ENCODE peak calls at places on chromosomes 6 and 20, in five cellular contexts. One of them, this sample, is unnamed.

GRCh38 chr6:107495196-107495643 is 5.3 kb downstream of the SOBP start:
- DNase-seq in body of pancreas: no peak
- DNase-seq in brain microvascular endothelial cell: no peak
- DNase-seq in heart left ventricle: peak
- DNase-seq in left ventricle myocardium inferior: no peak
- DNase-seq in this sample: no peak

GRCh38 chr6:134436281-134436815 is 118.4 kb upstream of the SGK1 start:
- DNase-seq in body of pancreas: no peak
- DNase-seq in brain microvascular endothelial cell: peak
- DNase-seq in heart left ventricle: peak
- DNase-seq in left ventricle myocardium inferior: no peak
- DNase-seq in this sample: peak

GRCh38 chr6:53547166-53547814 is 2.4 kb upstream of the GCLC start:
- DNase-seq in body of pancreas: peak
- DNase-seq in brain microvascular endothelial cell: no peak
- DNase-seq in heart left ventricle: no peak
- DNase-seq in left ventricle myocardium inferior: no peak
- DNase-seq in this sample: no peak

GRCh38 chr6:33787336-33787953 is 1.5 kb downstream of the LEMD2 start:
- DNase-seq in body of pancreas: no peak
- DNase-seq in brain microvascular endothelial cell: no peak
- DNase-seq in heart left ventricle: no peak
- DNase-seq in left ventricle myocardium inferior: no peak
- DNase-seq in this sample: no peak

GRCh38 chr6:73491371-73491770 is 29.5 kb downstream of the EEF1A1 start:
- DNase-seq in body of pancreas: no peak
- DNase-seq in brain microvascular endothelial cell: no peak
- DNase-seq in heart left ventricle: no peak
- DNase-seq in left ventricle myocardium inferior: no peak
- DNase-seq in this sample: no peak

GRCh38 chr6:134187154-134187553 is 130.8 kb downstream of the SGK1 start:
- DNase-seq in body of pancreas: no peak
- DNase-seq in brain microvascular endothelial cell: no peak
- DNase-seq in heart left ventricle: no peak
- DNase-seq in left ventricle myocardium inferior: no peak
- DNase-seq in this sample: no peak

GRCh38 chr6:44704240-44705150 is 317.0 kb downstream of the CDC5L start:
- DNase-seq in body of pancreas: no peak
- DNase-seq in brain microvascular endothelial cell: no peak
- DNase-seq in heart left ventricle: no peak
- DNase-seq in left ventricle myocardium inferior: no peak
- DNase-seq in this sample: peak

GRCh38 chr20:23228912-23229311 is 121.7 kb upstream of the NXT1 start:
- DNase-seq in body of pancreas: no peak
- DNase-seq in brain microvascular endothelial cell: peak
- DNase-seq in heart left ventricle: no peak
- DNase-seq in left ventricle myocardium inferior: no peak
- DNase-seq in this sample: no peak

GRCh38 chr20:3752386-3752759 is 15.2 kb downstream of the ADISSP start:
- DNase-seq in body of pancreas: no peak
- DNase-seq in brain microvascular endothelial cell: no peak
- DNase-seq in heart left ventricle: no peak
- DNase-seq in left ventricle myocardium inferior: no peak
- DNase-seq in this sample: no peak

GRCh38 chr6:18118330-18118729 is 4.1 kb downstream of the NHLRC1 start:
- DNase-seq in body of pancreas: peak
- DNase-seq in brain microvascular endothelial cell: no peak
- DNase-seq in heart left ventricle: no peak
- DNase-seq in left ventricle myocardium inferior: no peak
- DNase-seq in this sample: no peak

GRCh38 chr20:3312940-3313656 is 74.1 kb upstream of the SLC4A11 start:
- DNase-seq in body of pancreas: peak
- DNase-seq in brain microvascular endothelial cell: peak
- DNase-seq in heart left ventricle: no peak
- DNase-seq in left ventricle myocardium inferior: no peak
- DNase-seq in this sample: no peak

GRCh38 chr6:17418281-17419188 is 25.1 kb downstream of the CAP2 start:
- DNase-seq in body of pancreas: no peak
- DNase-seq in brain microvascular endothelial cell: peak
- DNase-seq in heart left ventricle: no peak
- DNase-seq in left ventricle myocardium inferior: no peak
- DNase-seq in this sample: no peak

GRCh38 chr6:104625536-104625935 is 234.2 kb downstream of the HACE1 start:
- DNase-seq in body of pancreas: no peak
- DNase-seq in brain microvascular endothelial cell: peak
- DNase-seq in heart left ventricle: no peak
- DNase-seq in left ventricle myocardium inferior: no peak
- DNase-seq in this sample: no peak

GRCh38 chr6:67630146-67630545 is 1004.9 kb upstream of the ADGRB3 start:
- DNase-seq in body of pancreas: no peak
- DNase-seq in brain microvascular endothelial cell: peak
- DNase-seq in heart left ventricle: no peak
- DNase-seq in left ventricle myocardium inferior: no peak
- DNase-seq in this sample: no peak

GRCh38 chr6:119980802-119981201 is 631.2 kb upstream of the MAN1A1 start:
- DNase-seq in body of pancreas: no peak
- DNase-seq in brain microvascular endothelial cell: no peak
- DNase-seq in heart left ventricle: no peak
- DNase-seq in left ventricle myocardium inferior: no peak
- DNase-seq in this sample: no peak

GRCh38 chr6:162733489-162733888 is 5.7 kb downstream of the PACRG start:
- DNase-seq in body of pancreas: no peak
- DNase-seq in brain microvascular endothelial cell: no peak
- DNase-seq in heart left ventricle: no peak
- DNase-seq in left ventricle myocardium inferior: no peak
- DNase-seq in this sample: no peak

GRCh38 chr20:46359233-46359751 is 47.1 kb downstream of the ELMO2 start:
- DNase-seq in body of pancreas: no peak
- DNase-seq in brain microvascular endothelial cell: no peak
- DNase-seq in heart left ventricle: peak
- DNase-seq in left ventricle myocardium inferior: no peak
- DNase-seq in this sample: peak

GRCh38 chr6:14149053-14149746 is 31.6 kb downstream of the CD83 start:
- DNase-seq in body of pancreas: no peak
- DNase-seq in brain microvascular endothelial cell: no peak
- DNase-seq in heart left ventricle: no peak
- DNase-seq in left ventricle myocardium inferior: no peak
- DNase-seq in this sample: no peak

GRCh38 chr20:31568041-31568731 is 36.9 kb upstream of the ID1 start:
- DNase-seq in body of pancreas: no peak
- DNase-seq in brain microvascular endothelial cell: no peak
- DNase-seq in heart left ventricle: no peak
- DNase-seq in left ventricle myocardium inferior: no peak
- DNase-seq in this sample: no peak

GRCh38 chr20:31565699-31566331 is 39.3 kb upstream of the ID1 start:
- DNase-seq in body of pancreas: no peak
- DNase-seq in brain microvascular endothelial cell: no peak
- DNase-seq in heart left ventricle: no peak
- DNase-seq in left ventricle myocardium inferior: no peak
- DNase-seq in this sample: no peak

GRCh38 chr20:31567380-31567720 is 37.7 kb upstream of the ID1 start:
- DNase-seq in body of pancreas: no peak
- DNase-seq in brain microvascular endothelial cell: no peak
- DNase-seq in heart left ventricle: no peak
- DNase-seq in left ventricle myocardium inferior: no peak
- DNase-seq in this sample: no peak

GRCh38 chr20:31566332-31566657 is 38.8 kb upstream of the ID1 start:
- DNase-seq in body of pancreas: no peak
- DNase-seq in brain microvascular endothelial cell: no peak
- DNase-seq in heart left ventricle: no peak
- DNase-seq in left ventricle myocardium inferior: no peak
- DNase-seq in this sample: no peak

DNA sequence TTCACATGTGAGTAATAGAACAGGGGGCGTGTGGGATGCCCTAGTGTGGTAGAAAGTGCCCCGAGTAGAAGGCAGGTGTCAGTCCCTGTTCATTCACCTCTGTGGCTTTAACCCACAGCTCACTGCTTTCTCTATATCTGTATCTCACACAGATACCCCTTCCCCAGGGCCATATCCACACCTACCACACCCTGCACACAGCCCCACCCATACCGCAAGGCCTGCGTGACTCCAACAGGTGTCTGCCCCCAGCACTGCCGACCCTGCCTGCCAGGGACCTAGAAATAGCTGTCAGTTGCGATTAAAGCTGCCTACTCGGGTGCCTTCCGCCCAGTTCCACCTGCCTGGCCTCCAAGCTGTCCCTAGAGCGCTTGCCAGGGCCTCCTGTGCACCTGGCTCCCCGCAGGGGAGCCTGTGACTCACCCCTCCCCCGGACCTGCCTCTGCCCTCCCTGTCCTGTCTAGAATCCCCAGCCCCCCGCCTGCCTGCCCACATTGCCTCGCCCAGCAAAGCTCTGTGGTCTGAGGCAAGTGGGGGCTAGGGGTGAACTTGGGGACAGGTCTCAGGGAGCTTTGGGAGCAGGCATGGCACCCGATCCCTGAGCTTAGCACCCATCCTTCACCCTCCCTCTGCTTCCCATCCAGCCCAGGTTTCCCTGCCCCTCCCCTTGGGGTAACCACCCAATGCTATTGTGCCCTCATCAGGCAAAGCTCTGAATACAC is 38.3 kb upstream of the ID1 start:
- DNase-seq in body of pancreas: no peak
- DNase-seq in brain microvascular endothelial cell: no peak
- DNase-seq in heart left ventricle: no peak
- DNase-seq in left ventricle myocardium inferior: no peak
- DNase-seq in this sample: no peak
- H3K4me3 ChIP-seq in body of pancreas: no peak
- H3K4me3 ChIP-seq in brain microvascular endothelial cell: no peak
- H3K4me3 ChIP-seq in heart left ventricle: no peak
- H3K4me3 ChIP-seq in left ventricle myocardium inferior: no peak
- H3K4me3 ChIP-seq in this sample: no peak

GRCh38 chr20:16245879-16246278 is 327.4 kb downstream of the KIF16B start:
- DNase-seq in body of pancreas: no peak
- DNase-seq in brain microvascular endothelial cell: no peak
- DNase-seq in heart left ventricle: no peak
- DNase-seq in left ventricle myocardium inferior: no peak
- DNase-seq in this sample: no peak

GRCh38 chr20:16241911-16242310 is 331.3 kb downstream of the KIF16B start:
- DNase-seq in body of pancreas: no peak
- DNase-seq in brain microvascular endothelial cell: peak
- DNase-seq in heart left ventricle: no peak
- DNase-seq in left ventricle myocardium inferior: no peak
- DNase-seq in this sample: no peak

GRCh38 chr20:16240355-16240754 is 332.9 kb downstream of the KIF16B start:
- DNase-seq in body of pancreas: no peak
- DNase-seq in brain microvascular endothelial cell: no peak
- DNase-seq in heart left ventricle: no peak
- DNase-seq in left ventricle myocardium inferior: no peak
- DNase-seq in this sample: no peak

GRCh38 chr20:16246870-16247269 is 326.4 kb downstream of the KIF16B start:
- DNase-seq in body of pancreas: no peak
- DNase-seq in brain microvascular endothelial cell: no peak
- DNase-seq in heart left ventricle: no peak
- DNase-seq in left ventricle myocardium inferior: no peak
- DNase-seq in this sample: no peak

DNA sequence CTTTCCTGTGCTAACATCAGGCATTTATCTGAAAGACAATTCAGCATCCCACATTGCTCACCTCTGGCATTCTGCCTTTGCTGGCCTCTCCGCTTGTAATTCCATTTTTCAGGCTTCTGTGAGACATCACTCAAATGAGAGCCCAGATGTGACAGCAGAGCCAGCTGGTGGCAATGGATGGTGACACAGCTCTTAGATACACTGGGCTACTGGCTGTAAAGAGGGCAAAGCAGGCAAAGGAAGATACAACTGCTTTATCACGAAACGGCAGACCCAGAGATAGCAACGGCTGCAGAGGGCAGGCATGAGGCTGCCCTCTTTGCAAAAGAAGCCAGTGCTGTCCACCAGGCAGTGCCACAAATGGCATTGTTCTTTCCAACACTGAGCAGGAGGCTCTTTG is 329.8 kb downstream of the KIF16B start:
- DNase-seq in body of pancreas: no peak
- DNase-seq in brain microvascular endothelial cell: no peak
- DNase-seq in heart left ventricle: no peak
- DNase-seq in left ventricle myocardium inferior: no peak
- DNase-seq in this sample: no peak
- TF ChIP-seq CTCF in body of pancreas: no peak
- TF ChIP-seq CTCF in brain microvascular endothelial cell: no peak
- TF ChIP-seq CTCF in heart left ventricle: no peak
- TF ChIP-seq CTCF in left ventricle myocardium inferior: peak
- TF ChIP-seq CTCF in this sample: no peak

DNA sequence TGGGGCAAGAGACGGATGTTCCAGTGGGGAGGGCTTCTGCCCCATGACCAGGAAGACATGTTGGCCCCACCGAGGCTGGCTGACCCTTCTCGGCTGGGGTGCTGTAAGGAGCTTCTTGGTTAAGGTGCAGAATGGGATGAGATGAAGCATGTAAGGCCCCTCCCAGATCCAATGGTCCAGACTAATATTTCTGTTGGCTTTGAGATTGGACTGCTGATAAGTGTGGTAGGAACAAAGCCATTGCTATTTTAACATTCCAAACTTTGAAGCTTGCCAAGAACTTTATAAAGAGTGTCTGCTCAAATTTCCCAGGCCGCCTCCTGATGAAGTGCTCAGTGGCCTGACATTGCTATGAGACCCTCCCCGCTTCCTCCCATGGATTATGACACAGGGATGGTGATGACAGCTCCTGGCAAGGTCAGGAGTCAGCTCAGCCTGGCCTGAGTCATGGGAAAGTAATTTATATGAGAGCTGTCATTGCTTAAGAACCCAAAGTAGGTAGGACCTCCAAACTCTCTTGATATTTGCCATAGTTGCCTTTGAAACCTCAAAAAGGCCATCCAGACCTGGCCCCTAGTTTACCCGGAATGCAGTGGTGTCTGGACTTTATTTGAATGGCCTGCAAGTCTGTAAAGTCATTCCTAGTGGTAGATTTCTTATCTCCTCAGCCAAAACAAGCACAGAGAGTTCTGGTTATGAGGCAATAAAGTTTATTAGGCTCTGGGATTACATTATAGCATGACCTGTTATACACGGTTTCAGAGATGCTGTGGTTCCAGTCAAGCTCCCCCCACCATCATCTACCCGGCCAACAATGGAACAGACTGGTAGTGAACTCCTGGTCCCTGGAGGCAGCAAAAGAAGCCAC is 55.2 kb downstream of the TGM2 start:
- DNase-seq in body of pancreas: no peak
- DNase-seq in brain microvascular endothelial cell: peak
- DNase-seq in heart left ventricle: peak
- DNase-seq in left ventricle myocardium inferior: peak
- DNase-seq in this sample: no peak
- H3K4me3 ChIP-seq in body of pancreas: no peak
- H3K4me3 ChIP-seq in brain microvascular endothelial cell: no peak
- H3K4me3 ChIP-seq in heart left ventricle: no peak
- H3K4me3 ChIP-seq in left ventricle myocardium inferior: no peak
- H3K4me3 ChIP-seq in this sample: no peak

DNA sequence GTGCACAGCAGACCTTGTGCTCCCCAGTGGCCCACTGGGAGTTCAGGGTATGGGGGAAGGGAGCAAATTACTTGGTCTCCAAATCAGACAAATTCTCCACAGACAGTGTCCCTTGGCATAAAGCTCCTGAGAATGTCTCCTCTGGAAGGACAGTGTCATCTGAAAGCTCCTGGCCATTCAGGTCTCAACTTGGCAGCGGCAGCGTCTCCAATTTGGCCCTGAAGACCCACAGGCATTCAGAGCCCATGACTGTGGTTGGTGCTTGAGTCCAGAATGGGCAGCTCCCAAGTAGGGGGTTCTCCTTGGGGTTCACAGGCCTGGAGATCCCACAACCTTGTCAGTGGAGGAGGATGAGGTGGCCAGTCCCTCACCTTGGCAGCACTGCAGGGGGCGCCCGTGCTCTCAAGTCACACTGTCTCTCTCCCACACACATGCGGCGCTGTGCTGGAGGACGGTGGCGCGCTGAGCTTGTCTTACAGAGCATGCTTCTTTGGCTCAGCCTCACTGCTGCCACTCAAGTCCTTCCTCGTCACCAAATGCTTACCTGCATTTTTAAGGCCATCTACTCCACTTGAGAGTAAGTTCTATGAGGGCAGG is 20.7 kb downstream of the DYNLRB1 start:
- DNase-seq in body of pancreas: peak
- DNase-seq in brain microvascular endothelial cell: peak
- DNase-seq in heart left ventricle: peak
- DNase-seq in left ventricle myocardium inferior: peak
- DNase-seq in this sample: no peak
- TF ChIP-seq CTCF in body of pancreas: peak
- TF ChIP-seq CTCF in brain microvascular endothelial cell: peak
- TF ChIP-seq CTCF in heart left ventricle: peak
- TF ChIP-seq CTCF in left ventricle myocardium inferior: peak
- TF ChIP-seq CTCF in this sample: peak

This sample was measured in GM12864.